ENCODE peak calls at places on chromosomes 12 and 14, in four cellular contexts. K is Calu3, U is HTR-8/SVneo, A is AG04450. J is an unnamed sample.
A peak's percentile ranks its signal among the peaks of the same experiment; 100 is the strongest.

GRCh38 chr12:95997911-95998510 is 1.9 kb upstream of the HAL start:
- DNase-seq in K (no peak), U (no peak), A (no peak), J (no peak)

GRCh38 chr14:21039059-21039422 is 3.1 kb upstream of the RNASE7 start:
- DNase-seq in K (no peak), U (no peak), A (peak; percentile 23), J (peak; percentile 24)

GRCh38 chr14:24814944-24815343 is 181.0 kb upstream of the GZMB start:
- DNase-seq in K (no peak), U (no peak), A (no peak), J (no peak)

GRCh38 chr14:50778757-50779483 is 52.0 kb downstream of the NIN start:
- DNase-seq in K (no peak), U (no peak), A (no peak), J (no peak)

GRCh38 chr14:90654831-90655276 is 161.4 kb downstream of the TTC7B start:
- DNase-seq in K (no peak), U (no peak), A (no peak), J (no peak)

GRCh38 chr12:126890097-126890496 is 1376.9 kb upstream of the TMEM132C start:
- DNase-seq in K (no peak), U (no peak), A (no peak), J (no peak)

GRCh38 chr14:67883717-67884116 is 64.1 kb downstream of the RAD51B start:
- DNase-seq in K (no peak), U (peak; percentile 57), A (no peak), J (no peak)

GRCh38 chr14:61132894-61133293 is 148.2 kb downstream of the TMEM30B start:
- DNase-seq in K (no peak), U (no peak), A (no peak), J (no peak)

GRCh38 chr12:117472983-117473382 is 111.6 kb upstream of the NOS1 start:
- DNase-seq in K (peak; percentile 45), U (no peak), A (no peak), J (no peak)

GRCh38 chr12:6958609-6959375 is 7.6 kb downstream of the PTPN6 start:
- DNase-seq in K (no peak), U (no peak), A (no peak), J (no peak)

GRCh38 chr12:109937371-109937770 is 37.3 kb downstream of the TCHP start:
- DNase-seq in K (no peak), U (no peak), A (no peak), J (no peak)

GRCh38 chr14:61836807-61837206 is 74.6 kb downstream of the SNAPC1 start:
- DNase-seq in K (no peak), U (no peak), A (no peak), J (no peak)

GRCh38 chr12:121536929-121537813 is 43.7 kb downstream of the KDM2B start:
- DNase-seq in K (peak; percentile 91), U (peak; percentile 80), A (peak; percentile 11), J (no peak)

GRCh38 chr14:101721951-101722661 is 39.4 kb upstream of the PPP2R5C start:
- DNase-seq in K (peak; percentile 52), U (peak; percentile 85), A (no peak), J (peak; percentile 34)

GRCh38 chr12:26768611-26769603 is 64.1 kb downstream of the ITPR2 start:
- DNase-seq in K (peak; percentile 48), U (no peak), A (no peak), J (no peak)

GRCh38 chr12:94172031-94172430 is 23.7 kb downstream of the PLXNC1 start:
- DNase-seq in K (no peak), U (no peak), A (no peak), J (no peak)

GRCh38 chr14:76550534-76550933 is 174.6 kb downstream of the ESRRB start:
- DNase-seq in K (no peak), U (peak; percentile 64), A (no peak), J (no peak)

GRCh38 chr14:24437020-24437735 is 5.4 kb downstream of the SDR39U1 start:
- DNase-seq in K (no peak), U (no peak), A (no peak), J (no peak)

GRCh38 chr12:118259079-118259478 is 113.6 kb downstream of the TAOK3 start:
- DNase-seq in K (no peak), U (no peak), A (no peak), J (no peak)

GRCh38 chr12:62799766-62800406 is 135.1 kb downstream of the PPM1H start:
- DNase-seq in K (peak; percentile 59), U (no peak), A (no peak), J (no peak)

GRCh38 chr14:35362911-35363374 is 41.6 kb downstream of the NFKBIA start:
- DNase-seq in K (no peak), U (no peak), A (no peak), J (no peak)

GRCh38 chr14:70268760-70269159 is 80.0 kb upstream of the SLC8A3 start:
- DNase-seq in K (no peak), U (no peak), A (no peak), J (no peak)

GRCh38 chr14:104937161-104937560 is 12.5 kb downstream of the PLD4 start:
- DNase-seq in K (no peak), U (no peak), A (no peak), J (no peak)

GRCh38 chr12:117850048-117850447 is 118.7 kb downstream of the KSR2 start:
- DNase-seq in K (peak; percentile 49), U (peak; percentile 71), A (no peak), J (no peak)

J was measured in GM04504.